ENCODE peak calls at places on chromosomes 6 and 20, in eight cellular contexts. Z is K562, A is endothelial cell of umbilical vein, V is fibroblast of villous mesenchyme, I is fibroblast of lung, N is cardiac muscle cell, Y is HFFc6, K is AG09309. Q is an unnamed sample.

GRCh38 chr6:13305256-13305650 is 23.1 kb downstream of the TBC1D7 start:
- DNase-seq in V (no peak), N (no peak), K (no peak), I (no peak), Y (no peak), A (no peak), Z (no peak), Q (no peak)

GRCh38 chr6:147758305-147758704 is 249.8 kb downstream of the SAMD5 start:
- DNase-seq in K (no peak), N (no peak), Y (no peak), Z (no peak), I (no peak), A (no peak), V (no peak), Q (no peak)

GRCh38 chr6:86412063-86412462 is 525.3 kb upstream of the HTR1E start:
- DNase-seq in Z (no peak), Y (no peak), K (no peak), N (no peak), V (no peak), A (no peak), I (no peak), Q (no peak)

GRCh38 chr6:104186836-104187235 is 672.9 kb downstream of the HACE1 start:
- DNase-seq in V (no peak), I (no peak), N (no peak), Y (no peak), Z (no peak), A (no peak), K (no peak), Q (no peak)

GRCh38 chr6:11632795-11633511 is 95.4 kb downstream of the TMEM170B start:
- DNase-seq in Z (no peak), K (no peak), Y (peak; percentile 79), N (peak; percentile 23), V (peak; percentile 39), A (no peak), I (peak; percentile 90), Q (no peak)

GRCh38 chr20:11516448-11516847 is 401.2 kb upstream of the BTBD3 start:
- DNase-seq in I (no peak), V (no peak), N (no peak), Z (no peak), K (no peak), Y (no peak), A (no peak), Q (no peak)

GRCh38 chr20:46206025-46206424 is 87.9 kb downstream of the CD40 start:
- DNase-seq in Z (peak; percentile 35), V (peak; percentile 35), N (peak; percentile 69), I (peak; percentile 20), A (peak; percentile 47), K (no peak), Y (peak; percentile 31), Q (no peak)

GRCh38 chr20:21027569-21027968 is 78.6 kb downstream of the LINC00237 start:
- DNase-seq in Z (no peak), V (no peak), N (no peak), Y (peak; percentile 4), A (no peak), I (no peak), K (no peak), Q (no peak)

GRCh38 chr6:33592280-33592594 is 12.2 kb upstream of the BAK1 start:
- DNase-seq in Y (no peak), V (no peak), N (no peak), Z (no peak), I (no peak), K (no peak), A (no peak), Q (no peak)

GRCh38 chr20:37961016-37961415 is 58.1 kb downstream of the VSTM2L start:
- DNase-seq in K (no peak), V (peak; percentile 11), I (no peak), Z (no peak), Y (no peak), N (no peak), A (no peak), Q (no peak)

GRCh38 chr6:85561750-85562357 is 31.8 kb downstream of the SNX14 start:
- DNase-seq in A (no peak), I (no peak), N (peak; percentile 34), K (no peak), Y (peak; percentile 39), V (peak; percentile 14), Z (no peak), Q (no peak)

GRCh38 chr6:62009445-62009844 is 276.6 kb downstream of the KHDRBS2 start:
- DNase-seq in K (no peak), A (no peak), I (no peak), Y (no peak), N (no peak), V (no peak), Z (no peak), Q (no peak)

GRCh38 chr20:30511322-30512030 is 746.0 kb upstream of the DEFB115 start:
- DNase-seq in N (no peak), A (no peak), Z (no peak), I (no peak), V (no peak), K (no peak), Y (no peak), Q (no peak)

GRCh38 chr20:17066955-17067354 is 159.9 kb upstream of the PCSK2 start:
- DNase-seq in N (no peak), K (no peak), I (no peak), Y (no peak), V (no peak), A (no peak), Z (no peak), Q (no peak)

GRCh38 chr6:105500693-105501092 is 97.8 kb upstream of the PREP start:
- DNase-seq in N (no peak), V (no peak), Y (no peak), K (no peak), I (no peak), Z (no peak), A (no peak), Q (no peak)
- TF ChIP-seq CTCF in N (no peak), V (no peak), Y (peak; percentile 30), K (peak; percentile 7), I (no peak), Z (no peak), A (no peak), Q (no peak)

GRCh38 chr20:611843-612185 is 1.7 kb upstream of the TCF15 start:
- DNase-seq in I (no peak), N (no peak), Y (no peak), K (no peak), Z (no peak), V (no peak), A (peak; percentile 50), Q (no peak)
- TF ChIP-seq CTCF in I (no peak), N (no peak), Y (no peak), K (no peak), Z (no peak), V (no peak), A (no peak), Q (no peak)

GRCh38 chr6:22343864-22344263 is 47.0 kb upstream of the PRL start:
- DNase-seq in Y (no peak), I (no peak), Z (no peak), K (no peak), V (no peak), A (no peak), N (no peak), Q (no peak)
- TF ChIP-seq CTCF in Y (peak; percentile 10), I (no peak), Z (no peak), K (no peak), V (no peak), A (no peak), N (no peak), Q (no peak)

DNA sequence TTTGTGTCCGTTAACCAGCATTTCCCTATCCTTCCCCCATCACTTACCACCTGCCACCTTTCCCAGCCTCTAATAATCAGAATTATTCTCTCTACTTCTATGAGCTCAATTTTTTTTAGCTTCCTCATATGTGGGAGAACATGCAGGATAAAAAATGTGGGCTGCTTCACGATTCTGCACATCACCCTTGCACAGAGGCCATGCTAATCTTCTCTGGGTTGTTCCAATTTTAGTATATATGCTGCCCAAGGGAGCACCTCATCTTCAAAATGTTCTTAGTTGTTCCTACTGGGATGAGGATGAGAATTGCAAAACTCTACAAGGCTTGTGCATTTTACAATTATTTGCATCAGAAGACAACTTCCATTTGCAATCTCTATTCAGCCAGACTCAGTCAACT is 58.1 kb downstream of the LAMA4 start:
- DNase-seq in Z (no peak), K (no peak), I (no peak), V (no peak), Y (no peak), N (no peak), A (no peak), Q (no peak)
- TF ChIP-seq CTCF in Z (no peak), K (no peak), I (no peak), V (no peak), Y (no peak), N (no peak), A (no peak), Q (no peak)